ENCODE peak calls at places on chromosomes 13 and 19, in ten cellular contexts. V, D, L, B, N, O, U, J, M and P are unnamed samples.

GRCh38 chr19:3748965-3749364 is 12.5 kb downstream of the APBA3 start:
- DNase-seq in V (no peak), D (no peak), L (no peak), B (no peak), N (no peak), O (no peak), U (no peak), J (no peak), M (no peak), P (no peak)

GRCh38 chr13:106151056-106151699 is 384.3 kb downstream of the EFNB2 start:
- DNase-seq in V (no peak), D (no peak), L (peak; percentile 100), B (no peak), N (no peak), O (peak; percentile 93), U (no peak), J (no peak), M (no peak), P (no peak)

GRCh38 chr13:64579331-64579730 is 2650.8 kb downstream of the PCDH9 start:
- DNase-seq in V (no peak), D (no peak), L (no peak), B (no peak), N (no peak), O (no peak), U (no peak), J (no peak), M (no peak), P (no peak)

GRCh38 chr19:29810504-29810871 is 1.3 kb upstream of the CCNE1 start:
- DNase-seq in V (no peak), D (no peak), L (no peak), B (no peak), N (no peak), O (peak; percentile 63), U (no peak), J (no peak), M (no peak), P (no peak)

GRCh38 chr19:46192990-46193650 is 36.4 kb upstream of the IGFL1 start:
- DNase-seq in V (no peak), D (no peak), L (peak; percentile 53), B (no peak), N (no peak), O (peak; percentile 82), U (peak; percentile 52), J (no peak), M (no peak), P (no peak)

GRCh38 chr13:30463820-30464495 is 1.8 kb downstream of the HMGB1 start:
- DNase-seq in V (peak; percentile 50), D (peak; percentile 64), L (peak; percentile 42), B (peak; percentile 68), N (peak; percentile 26), O (peak; percentile 51), U (peak; percentile 67), J (no peak), M (peak; percentile 70), P (peak; percentile 85)

GRCh38 chr19:23384858-23385257 is 10.4 kb downstream of the ZNF91 start:
- DNase-seq in V (no peak), D (no peak), L (no peak), B (no peak), N (no peak), O (no peak), U (no peak), J (no peak), M (no peak), P (no peak)

GRCh38 chr13:36915106-36915505 is 4.9 kb downstream of the SMAD9 start:
- DNase-seq in V (no peak), D (no peak), L (no peak), B (no peak), N (no peak), O (no peak), U (no peak), J (no peak), M (no peak), P (no peak)

GRCh38 chr19:17830567-17831418 is 9.5 kb upstream of the INSL3 start:
- DNase-seq in V (peak; percentile 61), D (peak; percentile 90), L (peak; percentile 27), B (peak; percentile 88), N (peak; percentile 46), O (peak; percentile 94), U (peak; percentile 71), J (no peak), M (peak; percentile 35), P (peak; percentile 69)

GRCh38 chr19:46081928-46082727 is 41.3 kb upstream of the IGFL4 start:
- DNase-seq in V (no peak), D (no peak), L (peak; percentile 59), B (peak; percentile 22), N (no peak), O (peak; percentile 65), U (no peak), J (no peak), M (peak; percentile 9), P (no peak)

GRCh38 chr13:60716296-60716695 is 319.3 kb downstream of the TDRD3 start:
- DNase-seq in V (no peak), D (no peak), L (no peak), B (no peak), N (no peak), O (no peak), U (no peak), J (no peak), M (no peak), P (no peak)

GRCh38 chr13:112957295-112957677 is 11.7 kb upstream of the MCF2L start:
- DNase-seq in V (no peak), D (no peak), L (no peak), B (no peak), N (no peak), O (no peak), U (no peak), J (no peak), M (no peak), P (no peak)

GRCh38 chr19:1259206-1259872 is 9.8 kb upstream of the CIRBP start:
- DNase-seq in V (peak; percentile 66), D (peak; percentile 59), L (no peak), B (peak; percentile 73), N (no peak), O (peak; percentile 38), U (peak; percentile 82), J (no peak), M (peak; percentile 75), P (peak; percentile 88)

GRCh38 chr19:1257475-1258160 is 9.2 kb downstream of the MIDN start:
- DNase-seq in V (no peak), D (no peak), L (no peak), B (no peak), N (no peak), O (no peak), U (no peak), J (no peak), M (no peak), P (no peak)

GRCh38 chr19:1259873-1260748 is 9.0 kb upstream of the CIRBP start:
- DNase-seq in V (peak; percentile 51), D (no peak), L (no peak), B (peak; percentile 64), N (no peak), O (no peak), U (peak; percentile 64), J (no peak), M (peak; percentile 38), P (peak; percentile 82)

GRCh38 chr19:1258161-1258492 is 9.7 kb downstream of the MIDN start:
- DNase-seq in V (no peak), D (no peak), L (no peak), B (no peak), N (no peak), O (no peak), U (no peak), J (no peak), M (no peak), P (no peak)

DNA sequence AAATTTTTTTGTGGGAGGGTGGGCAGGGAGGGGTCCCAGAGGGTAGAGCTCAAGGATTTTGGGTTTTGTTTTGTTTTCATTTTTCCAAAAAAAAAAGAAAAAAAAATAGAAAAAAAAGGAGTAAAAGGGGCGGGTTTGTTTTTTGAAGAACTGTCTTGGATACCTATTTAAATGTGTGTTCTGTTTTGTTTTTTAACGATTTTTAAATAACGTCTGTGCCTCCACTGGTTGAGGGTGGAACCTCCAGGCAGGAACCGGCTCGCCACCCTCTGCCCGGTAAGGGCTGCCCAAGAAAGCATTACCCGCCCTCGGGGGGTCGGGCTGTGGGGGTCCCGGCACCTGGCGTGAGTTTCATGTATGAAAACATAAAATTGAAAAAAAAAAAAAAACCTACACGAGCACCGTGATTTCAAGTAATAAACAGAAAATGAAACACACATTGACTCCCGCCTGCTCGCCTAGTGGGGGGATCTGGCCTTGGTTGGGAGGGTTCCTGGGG is 10.4 kb downstream of the MIDN start:
- DNase-seq in V (no peak), D (no peak), L (no peak), B (no peak), N (no peak), O (no peak), U (no peak), J (no peak), M (no peak), P (no peak)
- H3K27ac ChIP-seq in V (peak overlapping the region; percentile 98), D (peak overlapping the region; percentile 76), L (peak overlapping the region; percentile 69), B (peak overlapping the region; percentile 98), N (peak overlapping the region; percentile 99), O (peak overlapping the region; percentile 82), U (peak overlapping the region; percentile 99), J (peak overlapping the region; percentile 95), M (peak overlapping the region; percentile 87), P (peak overlapping the region; percentile 95)

GRCh38 chr13:75647126-75647784 is 11.1 kb downstream of the LMO7 start:
- DNase-seq in V (no peak), D (no peak), L (peak; percentile 44), B (no peak), N (no peak), O (no peak), U (no peak), J (no peak), M (no peak), P (no peak)
- H3K27ac ChIP-seq in V (no peak overlapping the region), D (no peak overlapping the region), L (no peak overlapping the region), B (no peak overlapping the region), N (no peak overlapping the region), O (no peak overlapping the region), U (no peak overlapping the region), J (no peak overlapping the region), M (no peak overlapping the region), P (no peak overlapping the region)

GRCh38 chr13:21074601-21075302 is 13.4 kb upstream of the LATS2 start:
- DNase-seq in V (no peak), D (no peak), L (no peak), B (no peak), N (no peak), O (no peak), U (no peak), J (no peak), M (peak; percentile 8), P (no peak)
- H3K27ac ChIP-seq in V (no peak overlapping the region), D (no peak overlapping the region), L (no peak overlapping the region), B (no peak overlapping the region), N (no peak overlapping the region), O (no peak overlapping the region), U (peak overlapping the region; percentile 68), J (peak overlapping the region; percentile 70), M (no peak overlapping the region), P (peak overlapping the region; percentile 80)

DNA sequence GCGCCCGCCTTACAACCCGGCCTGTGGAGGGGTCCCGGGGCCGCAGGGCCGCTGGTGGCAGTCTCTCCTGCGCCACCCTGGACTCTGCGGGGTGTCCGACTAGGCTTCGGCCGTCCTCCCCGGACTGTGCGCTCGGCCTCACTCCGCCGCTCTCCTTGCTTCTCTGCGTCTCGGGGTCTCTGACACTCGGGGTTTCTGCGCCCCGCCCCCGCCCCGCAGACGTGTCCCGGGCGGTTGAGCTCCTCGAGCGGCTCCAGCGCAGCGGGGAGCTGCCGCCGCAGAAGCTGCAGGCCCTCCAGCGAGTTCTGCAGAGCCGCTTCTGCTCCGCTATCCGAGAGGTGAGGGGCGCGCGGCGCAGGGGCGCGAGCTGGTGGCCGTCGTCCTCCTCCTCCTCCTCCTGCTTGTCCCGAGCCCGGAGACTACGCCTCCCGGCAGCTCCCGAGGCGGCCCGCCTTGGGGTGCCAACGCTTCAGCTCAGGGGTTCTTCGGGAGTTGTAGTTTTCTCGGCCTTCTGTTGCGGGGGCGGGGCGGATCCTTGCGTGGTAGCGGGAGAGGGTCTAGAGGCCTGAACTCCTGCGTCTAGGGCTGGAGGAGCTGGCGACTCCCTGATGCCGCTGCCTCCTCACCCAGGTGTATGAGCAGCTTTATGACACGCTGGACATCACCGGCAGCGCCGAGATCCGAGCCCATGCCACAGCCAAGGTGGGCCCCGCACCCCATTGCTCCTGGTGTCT is 627 bp downstream of the LIN7B start:
- DNase-seq in V (peak; percentile 44), D (peak; percentile 85), L (peak; percentile 18), B (peak; percentile 68), N (peak; percentile 65), O (no peak), U (peak; percentile 64), J (no peak), M (peak; percentile 37), P (peak; percentile 84)
- H3K27ac ChIP-seq in V (no peak overlapping the region), D (peak overlapping the region; percentile 70), L (no peak overlapping the region), B (peak overlapping the region; percentile 68), N (peak overlapping the region; percentile 82), O (no peak overlapping the region), U (peak overlapping the region; percentile 72), J (peak overlapping the region; percentile 84), M (peak overlapping the region; percentile 48), P (peak overlapping the region; percentile 72)